ENCODE peak calls at places on chromosomes 12 and 14, in seven cellular contexts. D is neuronal stem cell, R is IMR-90, I is trophoblast cell, P is mesenchymal stem cell, O is H1, U is H9. A is an unnamed sample.

GRCh38 chr14:106094654-106095189 is 568.3 kb downstream of the TMEM121 start:
- DNase-seq in D (no peak), R (no peak), I (peak; percentile 2), P (no peak), O (peak; percentile 48), U (no peak), A (peak; percentile 5)

GRCh38 chr14:25134184-25134583 is 84.2 kb upstream of the STXBP6 start:
- DNase-seq in D (no peak), R (no peak), I (no peak), P (no peak), O (no peak), U (no peak), A (no peak)

GRCh38 chr14:54420478-54421116 is 20.6 kb downstream of the CNIH1 start:
- DNase-seq in D (no peak), R (peak; percentile 58), I (peak; percentile 27), P (peak; percentile 72), O (peak; percentile 59), U (no peak), A (peak; percentile 80)

GRCh38 chr12:56545023-56545604 is 23.5 kb downstream of the RBMS2 start:
- DNase-seq in D (no peak), R (no peak), I (no peak), P (no peak), O (no peak), U (no peak), A (no peak)

GRCh38 chr12:113231275-113232231 is 10.3 kb downstream of the TPCN1 start:
- DNase-seq in D (no peak), R (peak; percentile 46), I (peak; percentile 57), P (peak; percentile 59), O (no peak), U (peak; percentile 63), A (peak; percentile 97)

GRCh38 chr12:53054112-53054878 is 4.4 kb downstream of the TNS2 start:
- DNase-seq in D (peak; percentile 93), R (peak; percentile 77), I (peak; percentile 95), P (peak; percentile 89), O (peak; percentile 97), U (peak; percentile 99), A (peak; percentile 98)

GRCh38 chr14:67602071-67602470 is 2.0 kb upstream of the PIGH start:
- DNase-seq in D (no peak), R (no peak), I (no peak), P (no peak), O (no peak), U (no peak), A (peak; percentile 58)

GRCh38 chr14:55580401-55581010 is 499 bp downstream of the KTN1 start:
- DNase-seq in D (peak; percentile 50), R (no peak), I (no peak), P (peak; percentile 53), O (no peak), U (peak; percentile 44), A (no peak)

GRCh38 chr12:12791756-12792346 is 6.4 kb downstream of the APOLD1 start:
- DNase-seq in D (no peak), R (peak; percentile 22), I (no peak), P (no peak), O (no peak), U (no peak), A (no peak)

GRCh38 chr12:31465002-31465401 is 125.9 kb downstream of the DENND5B start:
- DNase-seq in D (no peak), R (no peak), I (no peak), P (no peak), O (no peak), U (no peak), A (no peak)

GRCh38 chr14:59176764-59177163 is 11.7 kb upstream of the DAAM1 start:
- DNase-seq in D (no peak), R (no peak), I (no peak), P (no peak), O (no peak), U (no peak), A (no peak)

GRCh38 chr12:111766608-111767361 is at the start of gene ALDH2:
- DNase-seq in D (peak; percentile 83), R (peak; percentile 43), I (peak; percentile 61), P (peak; percentile 75), O (peak; percentile 88), U (peak; percentile 93), A (peak; percentile 93)

GRCh38 chr12:22994276-22994675 is 369.3 kb downstream of the ETNK1 start:
- DNase-seq in D (no peak), R (no peak), I (no peak), P (no peak), O (no peak), U (no peak), A (no peak)

GRCh38 chr14:101101456-101102056 is 198.0 kb upstream of the RTL1 start:
- DNase-seq in D (no peak), R (no peak), I (peak; percentile 9), P (no peak), O (no peak), U (no peak), A (peak; percentile 83)

GRCh38 chr14:103741876-103742275 is 26.3 kb downstream of the ZFYVE21 start:
- DNase-seq in D (no peak), R (no peak), I (no peak), P (no peak), O (no peak), U (no peak), A (no peak)

GRCh38 chr14:104467641-104468040 is 111.9 kb upstream of the C14orf180 start:
- DNase-seq in D (no peak), R (no peak), I (no peak), P (no peak), O (no peak), U (no peak), A (no peak)

GRCh38 chr14:105290598-105291356 is 10.0 kb downstream of the BRF1 start:
- DNase-seq in D (no peak), R (no peak), I (no peak), P (no peak), O (no peak), U (no peak), A (no peak)

GRCh38 chr12:109279525-109279924 is 29.6 kb downstream of the FOXN4 start:
- DNase-seq in D (no peak), R (no peak), I (no peak), P (no peak), O (no peak), U (no peak), A (no peak)

GRCh38 chr12:12405882-12406281 is 49.0 kb downstream of the BORCS5 start:
- DNase-seq in D (no peak), R (no peak), I (no peak), P (no peak), O (no peak), U (no peak), A (no peak)

GRCh38 chr12:54891717-54892478 is 37.6 kb downstream of the MUCL1 start:
- DNase-seq in D (no peak), R (no peak), I (no peak), P (peak; percentile 32), O (no peak), U (no peak), A (no peak)

GRCh38 chr14:23094666-23095195 is at the start of gene ACIN1:
- DNase-seq in D (peak; percentile 89), R (peak; percentile 86), I (no peak), P (peak; percentile 93), O (peak; percentile 100), U (no peak), A (peak; percentile 97)

GRCh38 chr14:105487449-105487985 is 831 bp downstream of the CRIP1 start:
- DNase-seq in D (no peak), R (no peak), I (no peak), P (no peak), O (peak; percentile 52), U (no peak), A (no peak)

GRCh38 chr12:75661927-75662326 is 150.5 kb upstream of the KRR1 start:
- DNase-seq in D (no peak), R (peak; percentile 69), I (no peak), P (peak; percentile 31), O (no peak), U (no peak), A (no peak)

GRCh38 chr12:25518512-25518911 is 34.6 kb downstream of the LMNTD1 start:
- DNase-seq in D (no peak), R (peak; percentile 61), I (no peak), P (no peak), O (no peak), U (no peak), A (no peak)

GRCh38 chr12:113261847-113262470 is 40.7 kb downstream of the TPCN1 start:
- DNase-seq in D (no peak), R (peak; percentile 22), I (no peak), P (peak; percentile 31), O (no peak), U (no peak), A (no peak)

DNA sequence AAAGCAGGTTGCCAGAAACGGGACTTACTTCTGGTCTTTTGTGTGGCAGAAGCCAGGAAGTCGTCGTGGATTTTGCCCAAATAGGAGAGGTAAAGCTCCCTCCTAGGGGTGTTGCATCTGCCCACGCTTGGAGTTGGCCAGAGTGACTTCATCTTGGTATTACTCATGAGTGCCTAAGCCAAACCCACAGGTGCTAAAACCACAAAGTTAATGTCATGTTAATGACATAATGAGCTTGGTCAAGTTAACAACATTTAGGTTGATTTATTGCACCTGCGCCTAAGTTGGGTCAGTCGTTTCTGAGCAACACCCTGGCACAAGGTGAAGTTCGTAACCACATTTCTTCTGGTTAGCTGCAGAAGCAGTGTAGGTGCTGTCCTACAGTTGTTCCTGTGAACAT is 225.2 kb downstream of the FUT8 start:
- DNase-seq in D (no peak), R (peak; percentile 1), I (no peak), P (no peak), O (no peak), U (no peak), A (no peak)
- H3K23ac ChIP-seq in D (no peak overlapping the region), R (no peak overlapping the region), I (no peak overlapping the region), P (no peak overlapping the region), O (no peak overlapping the region), U (no peak overlapping the region), A (no peak overlapping the region)

GRCh38 chr14:95321201-95321600 is 1.5 kb upstream of the CLMN start:
- DNase-seq in D (no peak), R (no peak), I (no peak), P (no peak), O (no peak), U (no peak), A (no peak)
- H3K4ac ChIP-seq in D (no peak overlapping the region), R (no peak overlapping the region), I (no peak overlapping the region), P (no peak overlapping the region), O (no peak overlapping the region), U (no peak overlapping the region), A (no peak overlapping the region)

DNA sequence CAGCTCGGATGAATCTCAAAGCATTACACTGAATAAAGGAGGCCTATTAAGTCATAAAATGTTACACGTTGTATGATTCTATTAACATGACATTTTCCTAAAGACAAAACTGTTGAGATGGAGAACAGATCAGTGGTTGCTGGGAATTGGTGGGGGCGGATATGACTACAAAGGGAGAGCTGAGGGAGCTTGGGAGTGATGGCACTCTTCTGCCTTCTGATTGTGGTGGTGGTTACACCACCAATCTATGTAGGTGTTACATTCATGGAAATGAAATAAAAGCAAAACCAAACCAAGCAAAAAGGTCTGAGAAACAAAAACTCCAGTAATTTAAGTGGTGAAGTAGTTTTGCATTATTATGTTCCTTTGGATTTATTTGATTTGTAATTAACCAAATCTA is 16.4 kb upstream of the EVL start:
- DNase-seq in D (no peak), R (no peak), I (no peak), P (no peak), O (no peak), U (no peak), A (no peak)
- H3K23ac ChIP-seq in D (no peak overlapping the region), R (no peak overlapping the region), I (no peak overlapping the region), P (no peak overlapping the region), O (no peak overlapping the region), U (no peak overlapping the region), A (no peak overlapping the region)

DNA sequence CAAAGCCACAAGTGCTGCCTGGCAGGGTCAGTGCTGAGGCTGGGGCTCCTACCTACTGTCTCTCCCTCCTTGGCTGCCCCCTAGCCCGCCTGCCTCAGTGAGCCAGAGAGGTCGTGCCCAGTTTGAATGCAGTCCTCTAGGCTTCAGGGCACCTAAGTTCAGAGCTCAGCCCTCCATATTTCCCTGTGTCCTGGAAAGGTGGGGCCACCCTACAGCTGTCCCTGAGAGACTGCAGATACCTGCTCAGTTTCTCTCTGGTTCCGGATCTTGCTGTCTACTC is 142.6 kb downstream of the CALM1 start:
- DNase-seq in D (no peak), R (no peak), I (no peak), P (no peak), O (no peak), U (no peak), A (no peak)
- H3K4ac ChIP-seq in D (no peak overlapping the region), R (no peak overlapping the region), I (no peak overlapping the region), P (no peak overlapping the region), O (no peak overlapping the region), U (no peak overlapping the region), A (no peak overlapping the region)

A was measured in mesendoderm.